ENCODE peak calls at places on chromosomes 12 and 14, in eight cellular contexts. A is left ventricle myocardium inferior, K is iPS DF 6.9, X is lower lobe of right lung, Y is adrenal gland, Z is Panc1, V is sigmoid colon, O is uterus. E is an unnamed sample. For H3K36me3, the result is how much of the 10 kb centered on the place peaks cover.

GRCh38 chr14:38065101-38065762 is 142.5 kb upstream of the SSTR1 start:
- DNase-seq in A (no peak), K (no peak), X (no peak), Y (no peak), Z (no peak), V (no peak), O (no peak), E (no peak)

GRCh38 chr14:54566410-54567223 is at the start of gene SAMD4A:
- DNase-seq in A (peak), K (peak), X (peak), Y (peak), Z (no peak), V (peak), O (peak), E (peak)

GRCh38 chr12:127445583-127445982 is 821.4 kb upstream of the TMEM132C start:
- DNase-seq in A (no peak), K (no peak), X (no peak), Y (no peak), Z (no peak), V (no peak), O (no peak), E (no peak)

GRCh38 chr12:86681062-86681461 is 424.9 kb upstream of the MGAT4C start:
- DNase-seq in A (no peak), K (no peak), X (no peak), Y (no peak), Z (no peak), V (no peak), O (no peak), E (no peak)

GRCh38 chr14:55097894-55098560 is 31.0 kb upstream of the LGALS3 start:
- DNase-seq in A (no peak), K (no peak), X (peak), Y (no peak), Z (no peak), V (peak), O (no peak), E (no peak)

GRCh38 chr14:23071975-23072539 is 14.7 kb upstream of the CDH24 start:
- DNase-seq in A (no peak), K (no peak), X (no peak), Y (peak), Z (no peak), V (no peak), O (no peak), E (peak)

GRCh38 chr12:87136330-87136976 is 880.3 kb upstream of the MGAT4C start:
- DNase-seq in A (no peak), K (no peak), X (no peak), Y (no peak), Z (no peak), V (no peak), O (no peak), E (no peak)

GRCh38 chr12:3752096-3752709 is 706 bp downstream of the CRACR2A start:
- DNase-seq in A (peak), K (no peak), X (peak), Y (no peak), Z (no peak), V (no peak), O (peak), E (peak)

GRCh38 chr12:1501001-1501400 is 93.4 kb downstream of the FBXL14 start:
- DNase-seq in A (no peak), K (no peak), X (no peak), Y (no peak), Z (no peak), V (no peak), O (no peak), E (no peak)

GRCh38 chr12:49784756-49785409 is 43.3 kb downstream of the NCKAP5L start:
- DNase-seq in A (no peak), K (no peak), X (no peak), Y (peak), Z (no peak), V (no peak), O (no peak), E (no peak)

GRCh38 chr12:132783917-132784531 is 22.4 kb upstream of the ANKLE2 start:
- DNase-seq in A (peak), K (no peak), X (no peak), Y (peak), Z (no peak), V (no peak), O (no peak), E (no peak)

GRCh38 chr14:53260286-53260685 is 107.2 kb upstream of the DDHD1 start:
- DNase-seq in A (no peak), K (no peak), X (no peak), Y (no peak), Z (no peak), V (no peak), O (no peak), E (no peak)

GRCh38 chr12:133130808-133131128 is 341 bp downstream of the ZNF10 start:
- DNase-seq in A (peak), K (no peak), X (peak), Y (peak), Z (no peak), V (peak), O (no peak), E (no peak)

GRCh38 chr14:92577321-92577742 is 63.8 kb downstream of the RIN3 start:
- DNase-seq in A (no peak), K (no peak), X (no peak), Y (no peak), Z (no peak), V (no peak), O (no peak), E (no peak)

GRCh38 chr12:52370906-52371608 is 3.8 kb upstream of the KRT85 start:
- DNase-seq in A (peak), K (no peak), X (no peak), Y (peak), Z (no peak), V (peak), O (peak), E (no peak)

GRCh38 chr12:112000806-112001205 is 12.2 kb downstream of the TMEM116 start:
- DNase-seq in A (no peak), K (no peak), X (no peak), Y (no peak), Z (no peak), V (no peak), O (no peak), E (no peak)

GRCh38 chr14:37056473-37056872 is 115.9 kb downstream of the SLC25A21 start:
- DNase-seq in A (no peak), K (no peak), X (no peak), Y (no peak), Z (no peak), V (no peak), O (no peak), E (peak)

GRCh38 chr14:77980475-77981321 is 180.8 kb downstream of the ADCK1 start:
- DNase-seq in A (no peak), K (no peak), X (peak), Y (peak), Z (no peak), V (no peak), O (no peak), E (peak)
- H3K4me3 ChIP-seq in A (peak), K (peak), X (peak), Y (no peak), Z (peak), V (no peak), O (no peak), E (peak)

DNA sequence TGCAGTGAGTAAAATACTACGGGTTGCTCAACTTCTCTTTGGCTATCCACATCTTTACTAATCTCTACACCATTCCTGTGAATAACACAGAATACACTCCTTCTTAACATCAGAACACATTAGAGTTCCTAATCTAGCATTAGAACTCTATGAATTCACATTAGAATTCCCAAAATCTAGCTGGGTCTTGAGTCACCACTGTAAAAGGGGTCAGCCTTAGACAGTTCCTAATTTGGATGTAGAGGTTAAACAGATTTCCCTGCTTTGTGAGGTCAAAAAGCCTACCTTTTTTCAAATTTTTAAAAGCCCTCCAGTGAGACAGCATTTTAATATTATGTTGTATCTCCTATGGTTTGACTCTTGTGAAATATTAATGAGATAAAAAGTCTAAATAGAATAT is 7.4 kb downstream of the HNRNPC start:
- DNase-seq in A (no peak), K (no peak), X (no peak), Y (no peak), Z (no peak), V (no peak), O (no peak), E (no peak)
- H3K36me3 ChIP-seq in A (half or more), K (under half), X (half or more), Y (under half), Z (half or more), V (under half), O (under half), E (under half)

GRCh38 chr12:60874091-60874490 is 1278.3 kb downstream of the SLC16A7 start:
- DNase-seq in A (no peak), K (no peak), X (no peak), Y (no peak), Z (no peak), V (no peak), O (no peak), E (no peak)
- H3K4me3 ChIP-seq in A (no peak), K (no peak), X (no peak), Y (no peak), Z (no peak), V (no peak), O (no peak), E (no peak)

DNA sequence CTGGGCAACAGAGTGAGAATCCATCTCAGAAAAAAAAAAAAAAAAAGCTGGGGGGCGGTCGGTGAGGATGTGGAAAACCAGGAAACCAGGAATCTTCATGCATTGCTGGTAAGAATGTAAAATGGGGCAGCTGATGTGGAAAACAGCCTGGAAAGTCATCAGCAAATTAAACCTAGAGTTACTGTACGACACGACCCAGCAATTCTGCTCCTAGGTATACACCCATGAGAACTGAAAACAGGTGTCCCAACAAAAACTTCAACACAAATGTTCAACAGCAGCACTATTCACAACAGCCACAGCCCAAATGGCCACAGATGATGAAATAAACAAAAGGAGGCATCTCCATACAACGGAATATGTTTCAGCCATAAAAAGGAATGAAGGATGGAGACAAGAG is 97.3 kb downstream of the NCOR2 start:
- DNase-seq in A (no peak), K (no peak), X (no peak), Y (no peak), Z (no peak), V (no peak), O (no peak), E (no peak)
- H3K36me3 ChIP-seq in A (half or more), K (under half), X (half or more), Y (under half), Z (under half), V (under half), O (under half), E (under half)

GRCh38 chr12:6310771-6311610 is 509 bp downstream of the PLEKHG6 start:
- DNase-seq in A (no peak), K (no peak), X (peak), Y (no peak), Z (no peak), V (peak), O (no peak), E (peak)
- H3K4me3 ChIP-seq in A (peak), K (peak), X (peak), Y (no peak), Z (peak), V (peak), O (peak), E (peak)

GRCh38 chr14:96790715-96791114 is 6.5 kb upstream of the VRK1 start:
- DNase-seq in A (no peak), K (no peak), X (no peak), Y (no peak), Z (no peak), V (no peak), O (no peak), E (no peak)
- H3K36me3 ChIP-seq in A (under half), K (under half), X (under half), Y (under half), Z (under half), V (under half), O (under half), E (under half)

DNA sequence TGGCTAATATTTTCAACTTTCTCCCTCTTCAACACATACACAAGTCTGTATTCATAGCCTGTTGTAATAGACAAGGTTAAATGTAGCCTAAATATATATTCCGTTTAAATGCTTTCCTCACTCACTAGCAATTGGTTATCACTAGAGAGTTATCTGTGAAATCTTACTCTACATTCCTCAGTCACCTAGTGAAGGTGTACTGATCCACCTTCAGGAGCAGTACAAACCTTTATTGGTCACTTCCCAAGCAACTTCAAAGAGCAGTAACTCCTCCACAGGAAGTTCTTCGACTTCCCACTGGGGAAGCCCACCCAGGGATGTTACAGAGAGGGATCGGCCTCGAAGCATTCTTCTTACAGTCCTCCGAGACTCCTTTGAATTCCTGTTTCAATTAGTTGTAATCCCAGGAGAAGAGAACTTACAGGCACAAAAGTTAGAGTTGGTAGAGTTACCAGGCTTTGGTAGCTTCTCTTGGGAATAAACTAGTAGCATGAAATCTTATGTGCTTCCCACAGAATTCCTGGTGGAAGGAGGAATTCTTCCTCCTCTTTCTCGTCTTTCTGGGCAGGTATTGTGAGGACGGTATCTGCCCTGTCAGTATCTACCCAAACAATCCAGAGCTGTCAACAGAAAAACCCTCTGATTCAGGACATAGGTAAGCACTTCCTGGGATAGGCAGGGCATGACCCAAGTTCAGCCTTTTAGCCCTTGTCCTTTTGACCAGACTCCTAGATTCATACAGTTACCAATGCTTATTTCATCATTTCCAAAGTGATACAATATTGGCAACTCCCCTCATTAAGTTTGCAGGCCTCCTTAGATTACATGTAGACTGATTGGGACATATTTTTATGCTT is at the start of gene GYS2:
- DNase-seq in A (no peak), K (no peak), X (no peak), Y (no peak), Z (no peak), V (no peak), O (no peak), E (no peak)
- H3K4me3 ChIP-seq in A (no peak), K (no peak), X (no peak), Y (no peak), Z (no peak), V (no peak), O (no peak), E (no peak)

GRCh38 chr14:73100334-73100733 is 36.0 kb upstream of the PSEN1 start:
- DNase-seq in A (no peak), K (no peak), X (no peak), Y (no peak), Z (no peak), V (no peak), O (no peak), E (no peak)

GRCh38 chr14:73102806-73103497 is 33.4 kb upstream of the PSEN1 start:
- DNase-seq in A (no peak), K (no peak), X (no peak), Y (no peak), Z (no peak), V (no peak), O (no peak), E (no peak)

GRCh38 chr14:73097421-73097820 is 38.9 kb upstream of the PSEN1 start:
- DNase-seq in A (no peak), K (no peak), X (no peak), Y (no peak), Z (no peak), V (no peak), O (no peak), E (no peak)
- H3K36me3 ChIP-seq in A (half or more), K (under half), X (half or more), Y (under half), Z (under half), V (under half), O (under half), E (under half)

GRCh38 chr12:59403259-59403932 is 192.4 kb upstream of the SLC16A7 start:
- DNase-seq in A (no peak), K (peak), X (no peak), Y (peak), Z (peak), V (no peak), O (peak), E (peak)
- H3K4me3 ChIP-seq in A (peak), K (no peak), X (no peak), Y (no peak), Z (no peak), V (no peak), O (no peak), E (no peak)

E was measured in H7.